ENCODE peak calls at places on chromosomes 4 and X, in seven cellular contexts. B is germinal center, Q is sigmoid colon, A is lower lobe of right lung, O is NCI-H1694, X is testis, F is AG09309. C is an unnamed sample.

GRCh38 chrX:50629774-50630173 is 159.1 kb upstream of the DGKK start:
- DNase-seq in B (no peak), Q (no peak), A (no peak), O (no peak), X (no peak), F (no peak), C (no peak)

GRCh38 chrX:39065051-39065871 is 264.0 kb downstream of the MID1IP1 start:
- DNase-seq in B (no peak), Q (no peak), A (no peak), O (peak), X (no peak), F (no peak), C (peak)

GRCh38 chr4:11724731-11725130 is 296.0 kb upstream of the HS3ST1 start:
- DNase-seq in B (no peak), Q (no peak), A (no peak), O (no peak), X (no peak), F (no peak), C (no peak)

GRCh38 chr4:85024671-85025070 is 58.2 kb upstream of the WDFY3 start:
- DNase-seq in B (no peak), Q (no peak), A (no peak), O (no peak), X (no peak), F (no peak), C (no peak)

GRCh38 chrX:19554786-19555185 is 39.5 kb upstream of the MAP3K15 start:
- DNase-seq in B (no peak), Q (no peak), A (no peak), O (no peak), X (no peak), F (peak), C (no peak)

GRCh38 chrX:39262641-39263040 is 461.4 kb downstream of the MID1IP1 start:
- DNase-seq in B (no peak), Q (no peak), A (no peak), O (no peak), X (no peak), F (no peak), C (no peak)

GRCh38 chr4:167867191-167867590 is 225.1 kb upstream of the ANXA10 start:
- DNase-seq in B (no peak), Q (no peak), A (no peak), O (no peak), X (no peak), F (no peak), C (no peak)

GRCh38 chr4:4437798-4438470 is 51.0 kb downstream of the NSG1 start:
- DNase-seq in B (no peak), Q (no peak), A (no peak), O (no peak), X (no peak), F (no peak), C (no peak)

GRCh38 chr4:52037730-52038108 is 380 bp downstream of the SGCB start:
- DNase-seq in B (peak), Q (peak), A (no peak), O (no peak), X (peak), F (no peak), C (peak)

GRCh38 chrX:41027388-41027787 is 57.9 kb upstream of the USP9X start:
- DNase-seq in B (no peak), Q (no peak), A (no peak), O (no peak), X (no peak), F (peak), C (no peak)

GRCh38 chrX:94695910-94696309 is 1021.9 kb downstream of the FAM133A start:
- DNase-seq in B (no peak), Q (no peak), A (no peak), O (no peak), X (no peak), F (no peak), C (peak)

GRCh38 chr4:115234405-115235093 is 121.1 kb upstream of the NDST4 start:
- DNase-seq in B (no peak), Q (no peak), A (no peak), O (no peak), X (no peak), F (no peak), C (no peak)